ENCODE peak calls at places on chromosomes 13 and 19, in nine cellular contexts. G is stimulated activated CD8-positive, alpha-beta memory T cell treated with anti-CD3 and anti-CD28 coated beads, Interleukin-7, amount 100 ng/mL, for 24 hours; L is H7; U is foreskin fibroblast; V is T-helper 2 cell; N is neuronal stem cell; S is neural progenitor cell; M is fibroblast of pulmonary artery; H is activated CD4-positive, alpha-beta T cell treated with anti-CD3 and anti-CD28 coated beads, Interleukin-2, amount 50 U/mL, for 24 hours. Q is an unnamed sample.

GRCh38 chr13:24683833-24684599 is 3.8 kb downstream of the ATP12A start:
- DNase-seq in V (peak; percentile 26), U (peak; percentile 61), N (peak; percentile 59), L (peak; percentile 97), M (peak; percentile 60), H (no peak), S (peak; percentile 88), G (peak; percentile 33), Q (peak; percentile 67)

GRCh38 chr19:41575998-41576397 is at the start of gene CEACAM21:
- DNase-seq in N (no peak), G (no peak), U (no peak), L (no peak), H (no peak), M (no peak), S (no peak), V (peak; percentile 30), Q (peak; percentile 61)

GRCh38 chr13:33194820-33195692 is 90.5 kb downstream of the STARD13 start:
- DNase-seq in N (no peak), U (peak; percentile 81), H (no peak), L (no peak), M (peak; percentile 96), G (no peak), S (no peak), V (no peak), Q (no peak)

GRCh38 chr13:113063091-113063491 is 42.5 kb upstream of the F7 start:
- DNase-seq in H (no peak), S (no peak), G (no peak), N (no peak), U (no peak), L (no peak), M (no peak), V (no peak), Q (no peak)

GRCh38 chr19:1007852-1008251 is 7.6 kb downstream of the GRIN3B start:
- DNase-seq in V (no peak), S (no peak), H (no peak), M (no peak), N (no peak), G (no peak), L (peak; percentile 77), U (no peak), Q (no peak)

GRCh38 chr19:8163781-8164180 is 14.4 kb upstream of the FBN3 start:
- DNase-seq in H (no peak), N (no peak), U (no peak), S (no peak), M (peak; percentile 35), G (no peak), V (no peak), L (no peak), Q (no peak)

GRCh38 chr19:48798937-48799336 is 11.9 kb downstream of the BCAT2 start:
- DNase-seq in S (peak; percentile 51), H (no peak), M (no peak), L (peak; percentile 79), N (no peak), G (no peak), V (no peak), U (peak; percentile 27), Q (no peak)

GRCh38 chr19:42353341-42354015 is 28.0 kb downstream of the MEGF8 start:
- DNase-seq in S (no peak), U (no peak), G (no peak), H (no peak), N (no peak), V (no peak), M (no peak), L (peak; percentile 31), Q (no peak)

GRCh38 chr19:14516048-14516534 is 2.1 kb downstream of the DNAJB1 start:
- DNase-seq in H (no peak), L (no peak), G (no peak), N (no peak), U (no peak), V (no peak), S (no peak), M (no peak), Q (no peak)

GRCh38 chr19:51271015-51271600 is 20.2 kb downstream of the SIGLECL1 start:
- DNase-seq in M (no peak), H (no peak), L (peak; percentile 62), G (no peak), V (no peak), U (no peak), N (no peak), S (no peak), Q (no peak)

GRCh38 chr13:37595162-37595561 is 3.4 kb downstream of the POSTN start:
- DNase-seq in L (no peak), G (no peak), S (no peak), H (no peak), V (no peak), M (peak; percentile 77), U (peak; percentile 60), N (no peak), Q (no peak)

GRCh38 chr13:30334663-30335386 is 27.5 kb upstream of the KATNAL1 start:
- DNase-seq in V (no peak), G (no peak), L (peak; percentile 58), N (peak; percentile 54), U (peak; percentile 16), M (peak; percentile 39), H (no peak), S (peak; percentile 64), Q (peak; percentile 21)

GRCh38 chr19:31289381-31289880 is 59.8 kb downstream of the TSHZ3 start:
- DNase-seq in M (no peak), V (no peak), S (no peak), N (no peak), G (no peak), L (no peak), H (no peak), U (no peak), Q (no peak)

GRCh38 chr13:29125934-29126424 is 305.8 kb downstream of the MTUS2 start:
- DNase-seq in V (no peak), M (no peak), N (no peak), U (no peak), H (no peak), L (no peak), G (no peak), S (no peak), Q (peak; percentile 18)

GRCh38 chr19:39183100-39183499 is 13.7 kb upstream of the NCCRP1 start:
- DNase-seq in M (no peak), N (no peak), U (peak; percentile 48), V (no peak), H (no peak), S (no peak), G (no peak), L (no peak), Q (no peak)

GRCh38 chr13:28204690-28205443 is 66.5 kb downstream of the PAN3 start:
- DNase-seq in M (no peak), H (no peak), S (no peak), V (peak; percentile 8), G (peak; percentile 4), N (no peak), L (no peak), U (no peak), Q (peak; percentile 57)

GRCh38 chr13:93230466-93230865 is 3.9 kb downstream of the GPC6 start:
- DNase-seq in M (peak; percentile 85), U (peak; percentile 80), S (no peak), H (no peak), V (no peak), L (no peak), G (no peak), N (no peak), Q (no peak)

GRCh38 chr19:6018786-6019185 is 40.8 kb upstream of the RANBP3 start:
- DNase-seq in M (no peak), S (peak; percentile 70), L (peak; percentile 95), H (no peak), G (no peak), N (no peak), V (no peak), U (no peak), Q (no peak)

GRCh38 chr19:13633522-13633922 is 127.2 kb upstream of the CACNA1A start:
- DNase-seq in V (no peak), H (no peak), L (no peak), N (no peak), S (no peak), G (no peak), M (no peak), U (no peak), Q (no peak)

GRCh38 chr19:16660763-16661479 is at the start of gene TMEM38A:
- DNase-seq in S (peak; percentile 63), N (peak; percentile 4), M (no peak), L (peak; percentile 84), H (peak; percentile 7), V (peak; percentile 6), G (no peak), U (peak; percentile 52), Q (peak; percentile 70)

GRCh38 chr13:49859568-49859967 is 67.1 kb upstream of the KPNA3 start:
- DNase-seq in L (no peak), H (no peak), N (no peak), G (no peak), S (no peak), V (no peak), M (peak; percentile 87), U (peak; percentile 97), Q (no peak)

GRCh38 chr13:44230736-44231135 is 142.9 kb upstream of the SERP2 start:
- DNase-seq in S (no peak), M (peak; percentile 59), H (no peak), V (no peak), U (no peak), G (no peak), L (no peak), N (no peak), Q (no peak)

GRCh38 chr19:4066682-4067395 is at the start of gene ZBTB7A:
- DNase-seq in V (peak; percentile 56), G (no peak), L (peak; percentile 89), S (peak; percentile 75), M (peak; percentile 73), N (no peak), H (peak; percentile 49), U (peak; percentile 86), Q (peak; percentile 83)

GRCh38 chr19:45613926-45614725 is 12.1 kb upstream of the GPR4 start:
- DNase-seq in N (no peak), V (peak; percentile 21), U (peak; percentile 91), H (no peak), G (no peak), S (no peak), L (no peak), M (peak; percentile 91), Q (peak; percentile 67)

GRCh38 chr19:518292-519231 is 11.3 kb downstream of the TPGS1 start:
- DNase-seq in H (peak; percentile 28), L (peak; percentile 83), S (peak; percentile 76), G (no peak), U (peak; percentile 75), N (peak; percentile 50), V (peak; percentile 33), M (peak; percentile 74), Q (peak; percentile 64)

GRCh38 chr19:17504030-17504429 is 7.4 kb upstream of the PGLS start:
- DNase-seq in G (no peak), N (no peak), H (no peak), U (peak; percentile 53), M (no peak), V (no peak), S (no peak), L (no peak), Q (no peak)

GRCh38 chr13:72127031-72127430 is 260.0 kb upstream of the DACH1 start:
- DNase-seq in H (no peak), U (no peak), N (no peak), G (no peak), L (no peak), S (peak; percentile 19), M (no peak), V (no peak), Q (no peak)

GRCh38 chr13:66237411-66238062 is 992.6 kb downstream of the PCDH9 start:
- DNase-seq in G (no peak), V (no peak), H (no peak), M (no peak), U (peak; percentile 3), L (no peak), S (peak; percentile 75), N (peak; percentile 60), Q (no peak)

GRCh38 chr19:5997371-5997770 is 19.4 kb upstream of the RANBP3 start:
- DNase-seq in V (no peak), G (no peak), S (peak; percentile 53), H (no peak), U (no peak), M (no peak), N (no peak), L (peak; percentile 83), Q (no peak)

GRCh38 chr13:48431987-48432615 is 19.2 kb upstream of the LPAR6 start:
- DNase-seq in S (no peak), V (no peak), M (peak; percentile 53), L (no peak), N (no peak), U (peak; percentile 76), G (no peak), H (no peak), Q (no peak)

GRCh38 chr19:899363-900301 is 6.3 kb downstream of the RNU6-9 start:
- DNase-seq in M (no peak), N (no peak), L (no peak), S (no peak), G (no peak), H (no peak), V (no peak), U (no peak), Q (no peak)